ENCODE peak calls at places on chromosomes 2 and 18, in four cellular contexts. S is neuronal stem cell, G is IMR-90, M is H9. X is an unnamed sample.

GRCh38 chr2:108806362-108806761 is 19.8 kb downstream of the CCDC138 start:
- DNase-seq in S (no peak), G (no peak), M (no peak), X (no peak)

GRCh38 chr2:218876562-218877219 is 4.0 kb upstream of the WNT10A start:
- DNase-seq in S (peak), G (peak), M (peak), X (peak)

GRCh38 chr2:70789304-70790078 is 952 bp downstream of the FIGLA start:
- DNase-seq in S (peak), G (peak), M (peak), X (peak)

GRCh38 chr2:105919191-105919811 is 174.6 kb downstream of the NCK2 start:
- DNase-seq in S (no peak), G (no peak), M (no peak), X (no peak)

GRCh38 chr18:69795785-69796184 is 151.9 kb downstream of the CD226 start:
- DNase-seq in S (peak), G (peak), M (no peak), X (peak)

GRCh38 chr2:33275689-33276444 is 200.6 kb upstream of the RASGRP3 start:
- DNase-seq in S (no peak), G (peak), M (no peak), X (peak)

GRCh38 chr18:3455938-3456685 is 6.1 kb downstream of the TGIF1 start:
- DNase-seq in S (no peak), G (peak), M (no peak), X (peak)

GRCh38 chr2:138787053-138787666 is 7.0 kb upstream of the NXPH2 start:
- DNase-seq in S (peak), G (peak), M (no peak), X (peak)

GRCh38 chr2:1605659-1606400 is 138.5 kb downstream of the PXDN start:
- DNase-seq in S (no peak), G (peak), M (peak), X (peak)

GRCh38 chr2:100381240-100381639 is 36.2 kb downstream of the CHST10 start:
- DNase-seq in S (peak), G (peak), M (peak), X (peak)

GRCh38 chr2:140891614-140892212 is 1239.1 kb downstream of the LRP1B start:
- DNase-seq in S (no peak), G (no peak), M (no peak), X (no peak)

GRCh38 chr2:104582471-104582870 is 271.4 kb upstream of the POU3F3 start:
- DNase-seq in S (no peak), G (no peak), M (no peak), X (no peak)

GRCh38 chr18:13791181-13791580 is 32.8 kb upstream of the MC5R start:
- DNase-seq in S (no peak), G (peak), M (no peak), X (no peak)

GRCh38 chr2:180000434-180000833 is 6.7 kb downstream of the CWC22 start:
- DNase-seq in S (no peak), G (peak), M (no peak), X (no peak)

GRCh38 chr2:199136241-199136640 is 321.5 kb downstream of the SATB2 start:
- DNase-seq in S (no peak), G (peak), M (no peak), X (no peak)

GRCh38 chr2:201158111-201158929 is 24.6 kb upstream of the CASP10 start:
- DNase-seq in S (peak), G (peak), M (peak), X (peak)

GRCh38 chr18:58645398-58645797 is 16.5 kb upstream of the ALPK2 start:
- DNase-seq in S (no peak), G (peak), M (no peak), X (no peak)

GRCh38 chr2:20623241-20623640 is 27.7 kb downstream of the HS1BP3 start:
- DNase-seq in S (no peak), G (no peak), M (no peak), X (no peak)

GRCh38 chr2:239287461-239287860 is 113.4 kb downstream of the HDAC4 start:
- DNase-seq in S (no peak), G (peak), M (no peak), X (peak)

GRCh38 chr2:120020554-120020953 is 7.7 kb downstream of the EPB41L5 start:
- DNase-seq in S (no peak), G (no peak), M (no peak), X (no peak)

GRCh38 chr18:31506024-31506742 is 8.2 kb downstream of the DSG2 start:
- DNase-seq in S (no peak), G (peak), M (no peak), X (peak)

GRCh38 chr18:21112543-21113105 is 1.0 kb upstream of the ROCK1 start:
- DNase-seq in S (no peak), G (peak), M (no peak), X (peak)

GRCh38 chr18:3452750-3453539 is 3.0 kb downstream of the TGIF1 start:
- DNase-seq in S (no peak), G (peak), M (no peak), X (peak)

GRCh38 chr2:130355578-130356431 is at the start of gene PTPN18:
- DNase-seq in S (peak), G (peak), M (peak), X (peak)

GRCh38 chr2:25373269-25373981 is 31.7 kb upstream of the DNMT3A start:
- DNase-seq in S (no peak), G (no peak), M (peak), X (no peak)

GRCh38 chr18:76821875-76822509 is 365 bp upstream of the ZNF236 start:
- DNase-seq in S (peak), G (peak), M (no peak), X (peak)

GRCh38 chr2:236215196-236215595 is 47.0 kb upstream of the GBX2 start:
- DNase-seq in S (no peak), G (no peak), M (peak), X (no peak)

GRCh38 chr2:11576398-11576797 is 42.6 kb downstream of the GREB1 start:
- DNase-seq in S (no peak), G (no peak), M (no peak), X (no peak)

GRCh38 chr2:64945973-64946736 is 43.0 kb upstream of the SLC1A4 start:
- DNase-seq in S (no peak), G (peak), M (no peak), X (peak)

GRCh38 chr2:133369896-133370295 is 198.4 kb downstream of the NCKAP5 start:
- DNase-seq in S (no peak), G (no peak), M (no peak), X (no peak)

GRCh38 chr2:158753561-158754302 is 41.4 kb upstream of the DAPL1 start:
- DNase-seq in S (peak), G (peak), M (peak), X (peak)

GRCh38 chr2:201465524-201465971 is 14.0 kb downstream of the STRADB start:
- DNase-seq in S (no peak), G (peak), M (no peak), X (peak)

GRCh38 chr2:188114014-188114413 is 177.7 kb upstream of the GULP1 start:
- DNase-seq in S (no peak), G (peak), M (no peak), X (peak)

GRCh38 chr18:80044072-80044471 is 9.8 kb downstream of the RBFA start:
- DNase-seq in S (no peak), G (no peak), M (no peak), X (no peak)

GRCh38 chr18:2338601-2339000 is 232.7 kb downstream of the METTL4 start:
- DNase-seq in S (no peak), G (no peak), M (no peak), X (no peak)

GRCh38 chr2:5673148-5673860 is 18.9 kb upstream of the SOX11 start:
- DNase-seq in S (no peak), G (no peak), M (peak), X (no peak)

GRCh38 chr18:26052497-26052896 is 37.9 kb downstream of the SS18 start:
- DNase-seq in S (no peak), G (peak), M (no peak), X (peak)

GRCh38 chr2:54809814-54810213 is 86.4 kb downstream of the EML6 start:
- DNase-seq in S (no peak), G (peak), M (no peak), X (peak)

GRCh38 chr2:102226171-102226570 is 39.3 kb downstream of the IL1RL2 start:
- DNase-seq in S (no peak), G (no peak), M (no peak), X (no peak)

GRCh38 chr2:148658807-148659722 is 14.5 kb downstream of the EPC2 start:
- DNase-seq in S (no peak), G (peak), M (no peak), X (peak)

GRCh38 chr2:171523339-171523931 is 1.2 kb downstream of the CYBRD1 start:
- DNase-seq in S (peak), G (peak), M (peak), X (peak)
- H3K9ac ChIP-seq in S (no peak), G (peak), M (peak), X (peak)

GRCh38 chr2:233700028-233700635 is 7.4 kb downstream of the UGT1A6 start:
- DNase-seq in S (peak), G (peak), M (no peak), X (peak)
- H4K91ac ChIP-seq in S (no peak), G (no peak), M (no peak), X (no peak)

GRCh38 chr2:24050041-24050655 is 607 bp downstream of the FKBP1B start:
- DNase-seq in S (peak), G (no peak), M (peak), X (peak)

GRCh38 chr2:24051833-24052232 is 2.3 kb downstream of the FKBP1B start:
- DNase-seq in S (no peak), G (no peak), M (no peak), X (no peak)

GRCh38 chr2:24047703-24048033 is 477 bp upstream of the WDCP start:
- DNase-seq in S (no peak), G (no peak), M (no peak), X (no peak)

GRCh38 chr2:24048662-24049484 is 668 bp upstream of the FKBP1B start:
- DNase-seq in S (no peak), G (no peak), M (no peak), X (no peak)

DNA sequence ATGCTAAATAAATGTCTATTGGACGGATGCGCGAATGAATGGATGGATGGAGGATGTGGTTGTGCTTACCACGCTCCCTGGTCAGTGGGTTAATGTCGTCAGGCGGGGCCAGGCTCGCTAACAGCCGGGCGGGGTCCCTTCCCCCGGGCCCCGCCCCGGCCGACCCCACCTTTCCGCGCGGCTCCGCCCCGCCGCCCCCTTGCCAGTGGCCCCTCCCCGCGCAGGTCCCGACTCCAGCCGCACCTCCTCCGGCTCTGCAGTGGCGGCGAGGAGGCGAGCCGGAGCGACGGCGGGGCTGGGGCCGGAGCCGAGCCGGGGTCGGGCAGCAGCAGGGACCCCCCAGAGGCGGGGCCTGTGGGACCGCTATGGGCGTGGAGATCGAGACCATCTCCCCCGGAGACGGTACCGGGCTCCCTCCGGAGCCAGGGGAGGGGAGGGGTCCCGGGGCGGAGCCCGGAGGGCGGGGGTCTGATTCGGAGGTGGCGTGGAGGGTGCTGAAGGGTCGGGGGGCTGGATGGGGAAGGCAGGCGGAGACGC is at the start of gene FKBP1B:
- DNase-seq in S (peak), G (peak), M (peak), X (peak)
- H3K9ac ChIP-seq in S (peak), G (peak), M (peak), X (peak)

GRCh38 chr2:217372794-217373193 is 512.9 kb upstream of the TNP1 start:
- DNase-seq in S (no peak), G (no peak), M (no peak), X (no peak)
- H4K91ac ChIP-seq in S (no peak), G (peak), M (no peak), X (no peak)